ENCODE peak calls at places on chromosomes 4 and X, in four cellular contexts. K is mesenchymal stem cell, Z is H1, P is trophoblast cell. U is an unnamed sample.

GRCh38 chr4:72394264-72394663 is 174.8 kb downstream of the ADAMTS3 start:
- DNase-seq in Z (no peak), K (peak; percentile 49), P (no peak), U (no peak)

GRCh38 chrX:48509245-48509590 is 426 bp downstream of the PORCN start:
- DNase-seq in Z (no peak), P (no peak), K (no peak), U (no peak)

GRCh38 chr4:98627883-98628282 is 30.5 kb downstream of the TSPAN5 start:
- DNase-seq in Z (no peak), P (peak; percentile 8), K (no peak), U (no peak)

GRCh38 chr4:88240297-88240714 is 44.1 kb downstream of the PPM1K start:
- DNase-seq in Z (peak; percentile 24), K (no peak), P (peak; percentile 22), U (no peak)

GRCh38 chr4:5712517-5712916 is 1.5 kb downstream of the EVC start:
- DNase-seq in Z (no peak), K (peak; percentile 67), P (peak; percentile 36), U (no peak)

GRCh38 chr4:184383497-184384055 is 90.8 kb downstream of the IRF2 start:
- DNase-seq in K (peak; percentile 96), P (peak; percentile 55), Z (no peak), U (no peak)

GRCh38 chr4:37717575-37717974 is 31.4 kb upstream of the RELL1 start:
- DNase-seq in P (peak; percentile 62), K (peak; percentile 71), Z (no peak), U (no peak)

GRCh38 chr4:152352645-152353116 is 183.2 kb downstream of the FBXW7 start:
- DNase-seq in Z (no peak), P (peak; percentile 87), K (peak; percentile 93), U (peak; percentile 80)

GRCh38 chr4:24798036-24798610 is 2.8 kb downstream of the SOD3 start:
- DNase-seq in K (no peak), Z (peak; percentile 33), P (no peak), U (no peak)

GRCh38 chr4:163556650-163557391 is 62.3 kb downstream of the TMA16 start:
- DNase-seq in Z (no peak), P (no peak), K (no peak), U (no peak)

GRCh38 chrX:49058794-49059193 is at the start of gene CCDC120:
- DNase-seq in Z (no peak), K (no peak), P (peak; percentile 47), U (no peak)

DNA sequence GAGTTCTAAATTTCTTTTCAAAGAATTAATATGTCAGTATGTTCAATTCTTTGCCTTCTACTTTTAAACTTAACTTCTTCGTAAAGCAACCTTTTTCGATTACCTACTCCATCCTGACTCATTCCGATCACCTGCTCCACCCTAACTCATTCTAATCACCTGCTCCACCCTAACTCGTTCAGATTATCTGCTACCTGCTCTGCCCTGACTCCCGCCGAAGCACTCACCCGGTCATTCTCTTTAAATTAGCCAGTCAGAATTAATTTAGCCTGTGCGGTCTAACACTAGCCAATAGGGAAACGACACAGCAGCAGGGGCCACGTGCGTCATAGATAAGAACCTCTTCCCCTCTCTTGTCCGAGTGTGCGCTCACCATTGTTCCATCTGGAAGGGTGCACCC is 60.1 kb upstream of the SH3RF1 start:
- DNase-seq in K (no peak), Z (no peak), P (no peak), U (no peak)
- H2BK12ac ChIP-seq in K (no peak overlapping the region), Z (no peak overlapping the region), P (no peak overlapping the region), U (no peak overlapping the region)

GRCh38 chr4:54014761-54015160 is 49.6 kb downstream of the CHIC2 start:
- DNase-seq in Z (no peak), P (no peak), K (no peak), U (no peak)
- H3K4me3 ChIP-seq in Z (peak overlapping the region; percentile 43), P (no peak overlapping the region), K (no peak overlapping the region), U (no peak overlapping the region)

GRCh38 chr4:833156-833555 is 7.2 kb upstream of the CPLX1 start:
- DNase-seq in P (no peak), K (no peak), Z (no peak), U (no peak)
- H3K27me3 ChIP-seq in P (peaks cover 6% of the 10 kb centered on the region), K (peaks cover 41% of the 10 kb centered on the region), Z (peaks cover 2% of the 10 kb centered on the region), U (peaks cover 7% of the 10 kb centered on the region)

GRCh38 chrX:40998123-40998522 is 87.1 kb upstream of the USP9X start:
- DNase-seq in P (no peak), Z (no peak), K (no peak), U (no peak)
- H2BK12ac ChIP-seq in P (no peak overlapping the region), Z (peak overlapping the region; percentile 80), K (no peak overlapping the region), U (no peak overlapping the region)

GRCh38 chr4:86452323-86452995 is 92.6 kb upstream of the MAPK10 start:
- DNase-seq in Z (no peak), K (no peak), P (no peak), U (no peak)
- H3K4me3 ChIP-seq in Z (no peak overlapping the region), K (peak overlapping the region; percentile 49), P (no peak overlapping the region), U (no peak overlapping the region)